ENCODE peak calls at places on chromosomes 5 and 9, in seven cellular contexts. Y is lower leg skin; F is H1; V is foreskin fibroblast; T is NCI-H1694; C is naive thymus-derived CD8-positive, alpha-beta T cell; A is hippocampal formation. K is an unnamed sample.
A peak's percentile ranks its signal among the peaks of the same experiment; 100 is the strongest.

GRCh38 chr5:78417026-78417425 is 56.6 kb downstream of the SCAMP1 start:
- DNase-seq in Y (no peak), F (no peak), V (no peak), T (no peak), C (no peak), A (no peak), K (no peak)

GRCh38 chr9:87194471-87194870 is 247.2 kb upstream of the GAS1 start:
- DNase-seq in Y (no peak), F (no peak), V (peak; percentile 83), T (no peak), C (no peak), A (no peak), K (no peak)

GRCh38 chr5:170221319-170221718 is 11.5 kb upstream of the C5orf58 start:
- DNase-seq in Y (no peak), F (no peak), V (no peak), T (no peak), C (no peak), A (no peak), K (no peak)

GRCh38 chr5:162209005-162209605 is 141.5 kb downstream of the GABRG2 start:
- DNase-seq in Y (no peak), F (peak; percentile 70), V (no peak), T (peak; percentile 15), C (no peak), A (peak; percentile 2), K (no peak)

GRCh38 chr9:100098241-100098886 is 436 bp downstream of the ERP44 start:
- DNase-seq in Y (peak; percentile 87), F (peak; percentile 68), V (peak; percentile 61), T (peak; percentile 11), C (peak; percentile 33), A (peak; percentile 36), K (peak; percentile 27)

GRCh38 chr5:138303365-138303764 is 28.2 kb downstream of the CDC25C start:
- DNase-seq in Y (peak; percentile 20), F (no peak), V (peak; percentile 63), T (no peak), C (no peak), A (no peak), K (no peak)

GRCh38 chr5:150625164-150625535 is 15.3 kb upstream of the SYNPO start:
- DNase-seq in Y (no peak), F (no peak), V (no peak), T (no peak), C (no peak), A (no peak), K (no peak)

GRCh38 chr5:140978987-140979386 is 12.7 kb downstream of the PCDHAC2 start:
- DNase-seq in Y (no peak), F (no peak), V (no peak), T (no peak), C (no peak), A (no peak), K (no peak)

GRCh38 chr9:90095682-90096081 is 490.9 kb downstream of the GADD45G start:
- DNase-seq in Y (no peak), F (no peak), V (no peak), T (peak; percentile 91), C (no peak), A (no peak), K (no peak)

GRCh38 chr9:91360551-91361293 is 996 bp downstream of the AUH start:
- DNase-seq in Y (no peak), F (no peak), V (peak; percentile 21), T (no peak), C (no peak), A (peak; percentile 3), K (peak; percentile 11)

GRCh38 chr9:123326662-123327093 is 29.3 kb upstream of the CRB2 start:
- DNase-seq in Y (no peak), F (no peak), V (no peak), T (no peak), C (no peak), A (no peak), K (peak; percentile 78)

GRCh38 chr5:174402224-174402812 is 322.1 kb upstream of the MSX2 start:
- DNase-seq in Y (no peak), F (peak; percentile 30), V (no peak), T (no peak), C (no peak), A (no peak), K (no peak)

GRCh38 chr9:6048039-6048438 is 32.6 kb upstream of the RANBP6 start:
- DNase-seq in Y (no peak), F (no peak), V (no peak), T (no peak), C (no peak), A (no peak), K (no peak)

GRCh38 chr5:64954518-64954917 is 185.8 kb downstream of the CWC27 start:
- DNase-seq in Y (no peak), F (no peak), V (no peak), T (no peak), C (no peak), A (no peak), K (no peak)